ENCODE peak calls at places on chromosomes 1 and 21, in five cellular contexts. X is HL-60, P is left lung, F is K562, G is NCI-H2107. D is an unnamed sample.

GRCh38 chr21:16084776-16085364 is 355.1 kb downstream of the USP25 start:
- DNase-seq in X (no peak), P (no peak), F (no peak), G (no peak), D (no peak)

GRCh38 chr1:115457295-115457694 is 119.2 kb upstream of the NGF start:
- DNase-seq in X (no peak), P (no peak), F (no peak), G (no peak), D (no peak)

GRCh38 chr1:209505044-209505443 is 78.5 kb upstream of the CAMK1G start:
- DNase-seq in X (no peak), P (no peak), F (no peak), G (no peak), D (no peak)

GRCh38 chr1:234933475-234933874 is 195.2 kb downstream of the TOMM20 start:
- DNase-seq in X (peak; percentile 64), P (peak; percentile 81), F (no peak), G (no peak), D (no peak)

GRCh38 chr1:32899586-32900296 is 1.4 kb downstream of the TMEM54 start:
- DNase-seq in X (no peak), P (no peak), F (no peak), G (no peak), D (no peak)

GRCh38 chr1:161200421-161200991 is 1.7 kb upstream of the ADAMTS4 start:
- DNase-seq in X (no peak), P (no peak), F (no peak), G (no peak), D (no peak)

GRCh38 chr1:77948841-77949424 is 29.9 kb downstream of the FUBP1 start:
- DNase-seq in X (no peak), P (no peak), F (no peak), G (no peak), D (peak; percentile 28)

GRCh38 chr1:29218223-29218622 is 12.5 kb downstream of the MECR start:
- DNase-seq in X (no peak), P (no peak), F (no peak), G (no peak), D (no peak)

GRCh38 chr1:103560427-103560826 is 11.0 kb upstream of the AMY2B start:
- DNase-seq in X (no peak), P (no peak), F (no peak), G (no peak), D (no peak)

GRCh38 chr1:2228684-2229031 is 539 bp downstream of the SKI start:
- DNase-seq in X (no peak), P (peak; percentile 87), F (peak; percentile 41), G (no peak), D (peak; percentile 77)

GRCh38 chr21:44293551-44294231 is 6.2 kb upstream of the PFKL start:
- DNase-seq in X (no peak), P (peak; percentile 75), F (no peak), G (no peak), D (no peak)

GRCh38 chr21:34639882-34640788 is 25.2 kb upstream of the RCAN1 start:
- DNase-seq in X (no peak), P (no peak), F (peak; percentile 62), G (no peak), D (peak; percentile 63)

GRCh38 chr1:78104322-78104721 is 58.6 kb downstream of the GIPC2 start:
- DNase-seq in X (no peak), P (no peak), F (no peak), G (no peak), D (no peak)

GRCh38 chr1:29259802-29260441 is 23.6 kb downstream of the PTPRU start:
- DNase-seq in X (no peak), P (peak; percentile 89), F (peak; percentile 97), G (no peak), D (peak; percentile 71)

GRCh38 chr1:242890211-242890741 is 364.8 kb downstream of the CEP170 start:
- DNase-seq in X (no peak), P (peak; percentile 64), F (no peak), G (no peak), D (no peak)

GRCh38 chr1:205262706-205263105 is 35.0 kb downstream of the TMCC2 start:
- DNase-seq in X (peak; percentile 14), P (no peak), F (no peak), G (no peak), D (no peak)

GRCh38 chr1:38043036-38043747 is 3.4 kb downstream of the POU3F1 start:
- DNase-seq in X (no peak), P (peak; percentile 30), F (no peak), G (no peak), D (no peak)

GRCh38 chr1:217029311-217030157 is 306.3 kb upstream of the ESRRG start:
- DNase-seq in X (no peak), P (no peak), F (no peak), G (no peak), D (no peak)

GRCh38 chr1:51070011-51070410 is 32.0 kb upstream of the C1orf185 start:
- DNase-seq in X (no peak), P (no peak), F (no peak), G (no peak), D (no peak)

GRCh38 chr1:3319874-3320245 is 134.6 kb upstream of the ARHGEF16 start:
- DNase-seq in X (peak; percentile 58), P (peak; percentile 43), F (peak; percentile 79), G (peak; percentile 16), D (peak; percentile 68)

GRCh38 chr1:67162954-67163353 is 3.3 kb upstream of the IL23R start:
- DNase-seq in X (no peak), P (no peak), F (no peak), G (no peak), D (no peak)

GRCh38 chr1:68600049-68600661 is 103.3 kb upstream of the DEPDC1 start:
- DNase-seq in X (no peak), P (no peak), F (no peak), G (no peak), D (peak; percentile 25)

GRCh38 chr1:180169641-180170155 is 15.0 kb downstream of the QSOX1 start:
- DNase-seq in X (no peak), P (no peak), F (no peak), G (no peak), D (no peak)

GRCh38 chr1:231855966-231856365 is 229.4 kb downstream of the DISC1 start:
- DNase-seq in X (no peak), P (no peak), F (no peak), G (no peak), D (no peak)

GRCh38 chr1:152024228-152024627 is 12.6 kb downstream of the S100A11 start:
- DNase-seq in X (no peak), P (no peak), F (no peak), G (no peak), D (no peak)

GRCh38 chr1:1332031-1332755 is 1.1 kb downstream of the TAS1R3 start:
- DNase-seq in X (no peak), P (no peak), F (no peak), G (no peak), D (no peak)

GRCh38 chr21:36790616-36791015 is 91.7 kb downstream of the SIM2 start:
- DNase-seq in X (no peak), P (no peak), F (no peak), G (no peak), D (no peak)